ENCODE peak calls at places on chromosomes 16 and 17, in six cellular contexts. S, W, L, H, Z and N are unnamed samples.

GRCh38 chr16:57349212-57350031 is 9.2 kb upstream of the CCL22 start:
- DNase-seq in L (no peak), W (no peak), Z (no peak), S (no peak), H (no peak), N (no peak)

GRCh38 chr16:73268311-73268997 is 220.5 kb upstream of the ZFHX3 start:
- DNase-seq in S (no peak), Z (no peak), H (no peak), W (no peak), L (no peak), N (no peak)

GRCh38 chr17:36008998-36009665 is 7.8 kb upstream of the CCL15 start:
- DNase-seq in H (no peak), L (no peak), W (no peak), Z (no peak), S (no peak), N (peak; percentile 51)

GRCh38 chr16:89375021-89375420 is 115.3 kb downstream of the ANKRD11 start:
- DNase-seq in Z (no peak), S (no peak), H (no peak), W (peak; percentile 10), L (no peak), N (no peak)

GRCh38 chr16:86018487-86018886 is 119.5 kb downstream of the IRF8 start:
- DNase-seq in L (no peak), H (no peak), W (no peak), S (no peak), Z (no peak), N (no peak)

GRCh38 chr16:6016530-6017184 is 919.1 kb upstream of the EEF2KMT start:
- DNase-seq in H (no peak), L (no peak), Z (no peak), W (no peak), S (no peak), N (no peak)

GRCh38 chr16:52237823-52238222 is 309.1 kb downstream of the TOX3 start:
- DNase-seq in H (no peak), L (no peak), W (no peak), S (no peak), Z (no peak), N (no peak)

GRCh38 chr17:58279016-58279671 is 1.6 kb downstream of the MPO start:
- DNase-seq in S (no peak), Z (no peak), W (no peak), H (no peak), L (no peak), N (no peak)

GRCh38 chr16:55759983-55760664 is 72.8 kb downstream of the CES1 start:
- DNase-seq in W (no peak), S (no peak), Z (no peak), H (no peak), L (no peak), N (no peak)

GRCh38 chr17:62303476-62303875 is 76.9 kb upstream of the EFCAB3 start:
- DNase-seq in Z (no peak), L (no peak), H (no peak), W (no peak), S (no peak), N (no peak)

GRCh38 chr16:726438-727290 is at the start of the genes CCDC78 and HAGHL:
- DNase-seq in Z (no peak), S (peak; percentile 66), L (no peak), W (peak; percentile 74), H (peak; percentile 75), N (peak; percentile 94)

GRCh38 chr16:8108991-8109509 is 481.3 kb downstream of the TMEM114 start:
- DNase-seq in S (no peak), Z (no peak), H (peak; percentile 22), W (no peak), L (no peak), N (no peak)

GRCh38 chr16:81711609-81712329 is 67.3 kb upstream of the PLCG2 start:
- DNase-seq in S (no peak), H (peak; percentile 85), W (no peak), L (peak; percentile 86), Z (no peak), N (no peak)

GRCh38 chr16:68499011-68499410 is 40.1 kb upstream of the ZFP90 start:
- DNase-seq in W (no peak), Z (no peak), S (no peak), L (no peak), H (no peak), N (no peak)

GRCh38 chr17:28792877-28793666 is 49.3 kb downstream of the TRAF4 start:
- DNase-seq in S (no peak), Z (no peak), W (no peak), L (no peak), H (no peak), N (no peak)

GRCh38 chr16:28884045-28884444 is 5.8 kb downstream of the ATP2A1 start:
- DNase-seq in S (no peak), Z (no peak), W (no peak), L (no peak), H (no peak), N (no peak)

GRCh38 chr17:50344712-50345380 is 1.1 kb upstream of the XYLT2 start:
- DNase-seq in H (no peak), Z (no peak), W (no peak), L (no peak), S (no peak), N (no peak)

GRCh38 chr17:77499699-77500435 is 359.1 kb downstream of the SEC14L1 start:
- DNase-seq in Z (no peak), H (no peak), S (no peak), L (no peak), W (no peak), N (no peak)

GRCh38 chr16:67528870-67529638 is 425 bp downstream of the RIPOR1 start:
- DNase-seq in S (no peak), H (peak; percentile 48), Z (no peak), W (peak; percentile 72), L (no peak), N (peak; percentile 71)

GRCh38 chr17:80941171-80941570 is 50.5 kb upstream of the CHMP6 start:
- DNase-seq in W (no peak), H (no peak), L (no peak), Z (no peak), S (no peak), N (no peak)

GRCh38 chr17:80940171-80941123 is 51.2 kb upstream of the CHMP6 start:
- DNase-seq in S (no peak), L (no peak), W (no peak), Z (no peak), H (no peak), N (no peak)

GRCh38 chr17:80937501-80938356 is 53.9 kb upstream of the CHMP6 start:
- DNase-seq in H (no peak), W (no peak), Z (no peak), L (no peak), S (no peak), N (no peak)

GRCh38 chr17:80938556-80938955 is 53.1 kb upstream of the CHMP6 start:
- DNase-seq in H (no peak), W (no peak), Z (no peak), S (no peak), L (no peak), N (no peak)

GRCh38 chr17:80939151-80940145 is 52.2 kb upstream of the CHMP6 start:
- DNase-seq in L (no peak), H (no peak), W (no peak), S (no peak), Z (no peak), N (no peak)
- H3K4me1 ChIP-seq in L (no peaks in the 10 kb centered on the region), H (no peaks in the 10 kb centered on the region), W (no peaks in the 10 kb centered on the region), S (peaks cover 20% of the 10 kb centered on the region), Z (no peaks in the 10 kb centered on the region), N (no peaks in the 10 kb centered on the region)

GRCh38 chr17:82949984-82950383 is 110.2 kb upstream of the ZNF750 start:
- DNase-seq in S (no peak), H (no peak), W (no peak), Z (no peak), L (no peak), N (no peak)

GRCh38 chr17:82947051-82947991 is 107.5 kb upstream of the ZNF750 start:
- DNase-seq in L (no peak), S (no peak), Z (no peak), W (no peak), H (no peak), N (no peak)

GRCh38 chr17:82949361-82949760 is 109.5 kb upstream of the ZNF750 start:
- DNase-seq in Z (no peak), W (no peak), H (no peak), L (no peak), S (no peak), N (no peak)

GRCh38 chr17:82948081-82948511 is 108.3 kb upstream of the ZNF750 start:
- DNase-seq in H (no peak), W (no peak), Z (no peak), L (no peak), S (no peak), N (no peak)

DNA sequence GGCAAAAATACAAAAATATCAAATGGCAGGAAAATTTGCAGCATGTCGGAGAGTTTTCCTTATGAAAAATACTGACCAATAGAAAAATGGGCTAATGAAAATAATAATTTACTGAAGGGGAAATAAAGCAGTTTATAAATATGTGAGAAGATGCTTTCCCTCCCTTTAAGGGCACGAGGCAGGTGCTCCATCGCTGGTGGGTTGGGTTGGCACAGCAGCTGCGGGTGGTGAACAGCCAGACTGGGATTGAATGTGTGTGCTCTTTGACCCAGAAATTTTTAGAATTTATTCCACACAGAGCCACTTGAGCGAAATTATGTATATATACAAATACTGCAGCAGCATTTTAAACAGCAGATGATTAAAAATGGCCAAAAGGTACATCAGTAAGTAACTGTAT is 109.1 kb upstream of the ZNF750 start:
- DNase-seq in H (no peak), S (no peak), W (no peak), L (no peak), Z (no peak), N (no peak)
- H3K9me3 ChIP-seq in H (peaks cover 6% of the 10 kb centered on the region), S (peaks cover 13% of the 10 kb centered on the region), W (no peaks in the 10 kb centered on the region), L (peaks cover 24% of the 10 kb centered on the region), Z (peaks cover 19% of the 10 kb centered on the region), N (peaks cover 20% of the 10 kb centered on the region)

DNA sequence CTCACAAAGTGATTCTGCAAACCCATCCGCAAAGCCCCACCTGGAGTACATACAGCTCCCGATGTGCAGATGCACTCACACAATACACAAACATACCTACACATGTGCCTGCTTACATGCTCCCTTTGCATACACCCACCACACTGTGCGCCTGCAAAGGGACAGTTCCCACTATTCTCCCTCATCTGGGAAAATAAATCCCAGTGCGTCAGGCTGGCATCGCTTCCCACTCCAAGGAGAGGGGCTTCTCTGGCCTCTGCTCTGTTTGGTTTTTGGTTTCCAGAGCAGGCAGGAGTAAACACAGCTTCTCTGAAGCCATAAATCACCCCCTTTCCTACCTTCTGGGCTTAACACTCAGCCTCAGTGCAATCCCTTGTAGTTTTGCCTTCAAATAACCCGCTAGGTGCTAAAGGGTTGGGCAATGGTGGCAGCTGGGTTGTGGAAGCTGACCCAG is 14.7 kb downstream of the HOXB4 start:
- DNase-seq in L (no peak), Z (no peak), W (no peak), S (no peak), H (no peak), N (no peak)
- H3K4me1 ChIP-seq in L (no peaks in the 10 kb centered on the region), Z (peaks cover 95% of the 10 kb centered on the region), W (no peaks in the 10 kb centered on the region), S (peaks cover 4% of the 10 kb centered on the region), H (peaks cover 6% of the 10 kb centered on the region), N (no peaks in the 10 kb centered on the region)

GRCh38 chr16:35450648-35451047 is 1991.2 kb downstream of the TP53TG3F start:
- DNase-seq in H (no peak), L (no peak), Z (no peak), W (no peak), S (no peak), N (no peak)
- H3K9me3 ChIP-seq in H (peaks cover 18% of the 10 kb centered on the region), L (peaks cover 38% of the 10 kb centered on the region), Z (no peaks in the 10 kb centered on the region), W (no peaks in the 10 kb centered on the region), S (no peaks in the 10 kb centered on the region), N (peaks cover 2% of the 10 kb centered on the region)